ENCODE peak calls at places on chromosomes 13 and 19, in four cellular contexts. B, I, J and N are unnamed samples.

GRCh38 chr13:69565334-69565733 is 542.3 kb upstream of the ATXN8OS start:
- DNase-seq in I (no peak), B (no peak), J (peak), N (no peak)

GRCh38 chr13:112456138-112457056 is 80.2 kb downstream of the SPACA7 start:
- DNase-seq in B (no peak), I (no peak), J (no peak), N (no peak)

GRCh38 chr19:46753420-46754155 is 7.3 kb upstream of the STRN4 start:
- DNase-seq in I (peak), B (peak), J (peak), N (peak)

GRCh38 chr13:31073859-31074718 is 87.6 kb downstream of the HSPH1 start:
- DNase-seq in B (no peak), J (peak), I (no peak), N (no peak)

GRCh38 chr19:8397746-8398721 is 7.9 kb downstream of the RAB11B start:
- DNase-seq in B (no peak), I (no peak), J (no peak), N (no peak)

GRCh38 chr13:24692541-24692940 is 12.3 kb downstream of the ATP12A start:
- DNase-seq in J (peak), B (no peak), I (no peak), N (no peak)

GRCh38 chr19:1985588-1986356 is 29.7 kb downstream of the BTBD2 start:
- DNase-seq in B (no peak), J (no peak), I (no peak), N (no peak)

GRCh38 chr19:45298264-45298663 is 24.4 kb downstream of the CKM start:
- DNase-seq in B (no peak), J (no peak), I (no peak), N (no peak)

GRCh38 chr19:22893855-22894270 is 61.8 kb downstream of the ZNF723 start:
- DNase-seq in B (no peak), J (no peak), I (no peak), N (no peak)

GRCh38 chr19:48511800-48512503 is at the start of gene LMTK3:
- DNase-seq in J (peak), I (no peak), B (no peak), N (peak)

GRCh38 chr13:99709134-99709533 is 207.9 kb downstream of the TM9SF2 start:
- DNase-seq in J (no peak), I (no peak), B (no peak), N (no peak)

GRCh38 chr13:24097667-24098066 is 62.9 kb upstream of the SPATA13 start:
- DNase-seq in J (no peak), I (no peak), B (no peak), N (no peak)

GRCh38 chr13:111359930-111360329 is 39.5 kb downstream of the TEX29 start:
- DNase-seq in I (no peak), B (no peak), J (no peak), N (no peak)

GRCh38 chr13:81609335-81609734 is 1268.4 kb upstream of the SPRY2 start:
- DNase-seq in I (no peak), J (no peak), B (no peak), N (no peak)

GRCh38 chr19:1806184-1807029 is 5.7 kb downstream of the ATP8B3 start:
- DNase-seq in B (no peak), I (no peak), J (no peak), N (peak)

GRCh38 chr19:15417699-15418098 is 1.1 kb downstream of the AKAP8L start:
- DNase-seq in B (peak), J (peak), I (no peak), N (no peak)

GRCh38 chr19:18479964-18480723 is 41.7 kb downstream of the ELL start:
- DNase-seq in J (peak), I (peak), B (peak), N (peak)

GRCh38 chr13:91045351-91046034 is 302.0 kb upstream of the MIR17HG start:
- DNase-seq in J (no peak), B (no peak), I (no peak), N (no peak)

GRCh38 chr13:32079586-32079985 is 48.0 kb downstream of the FRY start:
- DNase-seq in J (no peak), B (no peak), I (no peak), N (no peak)

GRCh38 chr19:4063369-4064072 is 3.2 kb downstream of the ZBTB7A start:
- DNase-seq in I (no peak), J (no peak), B (no peak), N (peak)

GRCh38 chr19:46515290-46515609 is 19.6 kb upstream of the PNMA8B start:
- DNase-seq in B (no peak), J (no peak), I (no peak), N (no peak)

GRCh38 chr13:61316647-61317046 is 99.0 kb downstream of the PCDH20 start:
- DNase-seq in J (no peak), I (no peak), B (no peak), N (no peak)
- TF ChIP-seq CTCF in J (no peak), I (no peak), B (no peak), N (no peak)

DNA sequence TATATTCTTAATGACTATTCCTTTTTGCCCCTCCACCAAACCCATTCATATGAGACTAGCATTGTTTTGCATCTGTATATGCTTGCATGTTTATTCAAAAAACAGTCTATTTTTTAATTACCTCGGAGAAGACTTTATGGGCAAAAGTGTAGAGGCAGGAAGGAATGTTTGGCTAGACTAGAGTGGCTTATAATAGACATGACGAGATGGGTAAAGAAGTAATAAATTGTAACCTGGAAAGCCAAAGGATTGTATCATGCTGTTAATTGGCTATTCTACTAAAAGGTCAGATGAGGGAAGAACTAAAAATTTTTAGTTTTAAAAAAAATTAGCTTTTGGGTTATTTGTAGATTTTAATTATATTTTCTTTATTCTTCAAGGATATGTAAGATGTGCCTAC is 91.1 kb downstream of the FNDC3A start:
- DNase-seq in I (no peak), J (no peak), B (no peak), N (no peak)
- H3K4me3 ChIP-seq in I (no peak), J (no peak), B (no peak), N (no peak)

DNA sequence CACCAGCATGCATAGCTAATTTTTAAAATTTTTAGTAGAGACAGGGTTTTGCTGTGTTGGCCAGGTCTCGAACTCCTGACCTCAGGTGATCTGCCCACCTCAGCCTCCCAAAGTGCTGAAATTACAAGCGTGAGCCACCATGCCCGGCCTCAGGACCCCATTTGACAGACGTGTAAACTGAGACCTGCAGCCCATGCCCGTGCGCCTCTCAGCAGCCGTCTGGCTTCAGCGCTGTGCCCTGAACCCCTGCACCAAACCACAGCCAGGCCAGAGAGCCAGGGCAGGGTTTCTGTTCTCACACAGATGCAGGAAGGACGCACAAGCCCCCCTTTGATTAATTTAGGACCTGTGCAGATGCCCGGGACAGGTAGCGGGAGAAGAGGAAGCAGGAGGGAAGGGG is 7.3 kb upstream of the FFAR1 start:
- DNase-seq in I (no peak), B (no peak), J (no peak), N (no peak)
- TF ChIP-seq CTCF in I (no peak), B (no peak), J (no peak), N (no peak)

GRCh38 chr19:572140-572890 is at the start of gene BSG:
- DNase-seq in I (peak), B (peak), J (peak), N (peak)

GRCh38 chr19:576768-577438 is 4.5 kb downstream of the BSG start:
- DNase-seq in B (no peak), J (no peak), I (no peak), N (peak)

GRCh38 chr19:575527-576506 is 3.4 kb downstream of the BSG start:
- DNase-seq in J (peak), B (peak), I (peak), N (no peak)

GRCh38 chr19:572891-573825 is 762 bp downstream of the BSG start:
- DNase-seq in I (peak), J (peak), B (peak), N (peak)

DNA sequence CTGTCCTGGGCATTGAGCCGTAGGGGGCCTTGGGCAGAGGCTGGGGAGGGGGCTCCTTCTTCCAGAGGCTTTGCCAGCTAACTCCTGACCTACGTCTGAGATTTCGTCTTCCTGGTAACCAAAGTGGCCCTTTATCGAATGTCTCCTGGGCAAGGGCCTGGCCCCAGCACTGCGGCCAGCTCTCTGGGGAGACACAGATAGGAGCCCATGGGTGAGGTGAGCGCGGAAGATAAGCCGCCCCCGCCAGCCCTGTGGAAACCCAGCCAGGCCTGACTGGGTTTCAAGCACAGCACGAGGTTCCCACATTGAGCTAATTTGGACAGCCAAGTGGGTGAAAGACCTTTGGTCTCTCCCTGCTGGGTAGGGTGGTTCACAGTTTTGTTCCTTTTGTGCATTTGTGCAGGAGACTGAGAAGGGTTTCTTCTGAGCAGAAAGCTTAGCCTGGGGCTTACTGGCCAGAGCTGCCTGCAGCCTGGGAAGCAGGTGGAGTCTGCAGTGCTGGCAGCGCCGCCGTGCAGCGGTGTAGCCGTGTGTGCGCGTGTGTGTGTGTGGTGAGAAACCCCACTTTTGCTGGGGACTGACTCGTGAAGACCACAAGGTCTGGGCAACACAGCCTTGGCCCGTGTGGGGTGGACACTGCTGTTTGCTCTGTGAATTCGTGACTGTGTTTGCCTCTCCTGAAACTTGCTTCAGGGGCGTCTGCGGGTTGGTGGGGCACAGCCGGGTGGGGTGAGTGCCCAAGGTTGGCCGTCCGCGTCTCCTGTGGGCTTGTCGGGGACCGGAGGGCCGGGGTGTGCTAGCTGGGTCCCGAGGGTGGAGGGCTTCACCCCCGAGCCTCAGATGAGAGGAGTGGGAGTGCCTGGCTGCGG is 2.5 kb downstream of the BSG start:
- DNase-seq in B (peak), I (peak), J (peak), N (peak)
- H3K4me3 ChIP-seq in B (no peak), I (peak), J (peak), N (no peak)

GRCh38 chr13:75703768-75704167 is 67.6 kb downstream of the LMO7 start:
- DNase-seq in I (no peak), B (no peak), J (no peak), N (no peak)

GRCh38 chr13:75705908-75706307 is 69.8 kb downstream of the LMO7 start:
- DNase-seq in I (no peak), B (no peak), J (no peak), N (no peak)

GRCh38 chr13:75705395-75705794 is 69.3 kb downstream of the LMO7 start:
- DNase-seq in J (peak), I (no peak), B (no peak), N (no peak)

GRCh38 chr13:75704194-75704941 is 68.2 kb downstream of the LMO7 start:
- DNase-seq in I (no peak), J (peak), B (no peak), N (no peak)

DNA sequence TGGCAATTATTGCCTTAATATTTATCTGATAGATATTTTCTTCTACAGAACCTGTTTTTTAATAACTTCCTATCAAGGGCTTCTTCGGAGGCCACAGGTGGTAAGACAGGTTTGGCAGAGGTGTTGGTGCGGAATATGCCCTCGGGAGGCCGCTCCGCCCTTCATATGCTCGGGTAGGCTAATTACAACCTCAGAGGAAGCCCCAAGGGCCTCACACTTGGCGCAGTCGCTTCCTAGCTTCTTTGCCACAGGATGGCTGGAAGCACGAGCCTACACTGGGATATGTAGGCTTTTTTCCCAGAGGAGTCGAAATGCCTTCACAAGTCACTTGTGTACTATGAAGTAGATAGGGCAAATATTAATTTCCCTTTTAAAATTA is 68.8 kb downstream of the LMO7 start:
- DNase-seq in I (no peak), J (peak), B (peak), N (peak)
- TF ChIP-seq CTCF in I (no peak), J (no peak), B (peak), N (no peak)

GRCh38 chr19:33254245-33254824 is 28.7 kb upstream of the SLC7A10 start:
- DNase-seq in I (no peak), J (no peak), B (no peak), N (peak)
- H3K4me3 ChIP-seq in I (no peak), J (no peak), B (no peak), N (no peak)